ENCODE peak calls at places on chromosome 12, in seven cellular contexts. R is mesenchymal stem cell, E is IMR-90, A is neuronal stem cell, O is H1, W is trophoblast cell, Y is H9. G is an unnamed sample.
A peak's percentile ranks its signal among the peaks of the same experiment; 100 is the strongest.

GRCh38 chr12:11559941-11560340 is 89.5 kb upstream of the ETV6 start:
- DNase-seq in R (no peak), A (no peak), Y (no peak), E (no peak), O (no peak), W (no peak), G (no peak)

GRCh38 chr12:68264864-68265256 is 11.5 kb upstream of the IL22 start:
- DNase-seq in Y (no peak), O (no peak), W (no peak), E (peak; percentile 84), A (no peak), R (no peak), G (no peak)

GRCh38 chr12:18983854-18984253 is 145.7 kb upstream of the PLEKHA5 start:
- DNase-seq in A (no peak), W (no peak), R (no peak), E (no peak), Y (no peak), O (no peak), G (no peak)

GRCh38 chr12:129901256-129901655 is 2.6 kb downstream of the TMEM132D start:
- DNase-seq in A (no peak), Y (no peak), W (no peak), O (no peak), R (no peak), E (no peak), G (no peak)

GRCh38 chr12:21379218-21379617 is 6.5 kb downstream of the IAPP start:
- DNase-seq in O (no peak), R (no peak), E (no peak), W (no peak), A (no peak), Y (no peak), G (no peak)

GRCh38 chr12:70644836-70645235 is 7.6 kb upstream of the PTPRB start:
- DNase-seq in R (no peak), Y (no peak), W (no peak), O (no peak), E (no peak), A (no peak), G (no peak)

GRCh38 chr12:4112290-4112689 is 161.3 kb upstream of the CCND2 start:
- DNase-seq in O (no peak), A (no peak), W (no peak), R (no peak), E (no peak), Y (no peak), G (no peak)

GRCh38 chr12:16345105-16345504 is 2.3 kb upstream of the MGST1 start:
- DNase-seq in R (no peak), W (no peak), O (no peak), E (no peak), Y (no peak), A (no peak), G (no peak)

GRCh38 chr12:52280319-52280795 is 5.9 kb downstream of the KRT86 start:
- DNase-seq in E (peak; percentile 94), W (peak; percentile 37), R (peak; percentile 84), Y (no peak), A (no peak), O (no peak), G (no peak)

GRCh38 chr12:46206471-46206870 is 62.4 kb downstream of the SLC38A1 start:
- DNase-seq in Y (no peak), O (no peak), E (no peak), A (no peak), R (no peak), W (no peak), G (no peak)

GRCh38 chr12:46209914-46210834 is 58.7 kb downstream of the SLC38A1 start:
- DNase-seq in W (no peak), Y (no peak), R (no peak), O (no peak), E (no peak), A (no peak), G (peak; percentile 39)

GRCh38 chr12:46209165-46209564 is 59.7 kb downstream of the SLC38A1 start:
- DNase-seq in A (no peak), Y (no peak), W (no peak), E (peak; percentile 51), R (peak; percentile 15), O (no peak), G (no peak)

GRCh38 chr12:46207644-46208043 is 61.2 kb downstream of the SLC38A1 start:
- DNase-seq in W (no peak), E (no peak), R (no peak), O (no peak), A (no peak), Y (no peak), G (no peak)

GRCh38 chr12:46208370-46208769 is 60.5 kb downstream of the SLC38A1 start:
- DNase-seq in O (no peak), R (no peak), E (no peak), A (no peak), W (no peak), Y (no peak), G (no peak)
- H3K27ac ChIP-seq in O (no peak overlapping the region), R (no peak overlapping the region), E (no peak overlapping the region), A (no peak overlapping the region), W (peak overlapping the region; percentile 9), Y (no peak overlapping the region), G (no peak overlapping the region)

GRCh38 chr12:32457251-32458025 is 58.1 kb downstream of the FGD4 start:
- DNase-seq in E (peak; percentile 53), A (no peak), W (no peak), R (peak; percentile 15), O (no peak), Y (no peak), G (no peak)
- H3K4me1 ChIP-seq in E (peaks cover 4% of the 10 kb centered on the region), A (no peaks in the 10 kb centered on the region), W (peaks cover 2% of the 10 kb centered on the region), R (no peaks in the 10 kb centered on the region), O (peaks cover 13% of the 10 kb centered on the region), Y (peaks cover 5% of the 10 kb centered on the region), G (no peaks in the 10 kb centered on the region)

GRCh38 chr12:88471641-88472040 is 108.6 kb downstream of the KITLG start:
- DNase-seq in E (peak; percentile 77), W (no peak), Y (no peak), O (no peak), R (peak; percentile 35), A (peak; percentile 63), G (no peak)

GRCh38 chr12:88472775-88473174 is 107.5 kb downstream of the KITLG start:
- DNase-seq in A (no peak), O (no peak), Y (no peak), E (peak; percentile 82), W (no peak), R (peak; percentile 28), G (no peak)

GRCh38 chr12:88469136-88469535 is 111.1 kb downstream of the KITLG start:
- DNase-seq in A (no peak), E (no peak), R (no peak), Y (no peak), W (no peak), O (no peak), G (no peak)

GRCh38 chr12:88472248-88472647 is 108.0 kb downstream of the KITLG start:
- DNase-seq in R (no peak), W (no peak), E (peak; percentile 41), Y (no peak), A (no peak), O (no peak), G (no peak)

GRCh38 chr12:88468546-88468945 is 111.7 kb downstream of the KITLG start:
- DNase-seq in W (no peak), O (no peak), Y (no peak), R (no peak), A (no peak), E (peak; percentile 8), G (no peak)
- H3K18ac ChIP-seq in W (no peak overlapping the region), O (no peak overlapping the region), Y (no peak overlapping the region), R (no peak overlapping the region), A (no peak overlapping the region), E (no peak overlapping the region), G (no peak overlapping the region)

DNA sequence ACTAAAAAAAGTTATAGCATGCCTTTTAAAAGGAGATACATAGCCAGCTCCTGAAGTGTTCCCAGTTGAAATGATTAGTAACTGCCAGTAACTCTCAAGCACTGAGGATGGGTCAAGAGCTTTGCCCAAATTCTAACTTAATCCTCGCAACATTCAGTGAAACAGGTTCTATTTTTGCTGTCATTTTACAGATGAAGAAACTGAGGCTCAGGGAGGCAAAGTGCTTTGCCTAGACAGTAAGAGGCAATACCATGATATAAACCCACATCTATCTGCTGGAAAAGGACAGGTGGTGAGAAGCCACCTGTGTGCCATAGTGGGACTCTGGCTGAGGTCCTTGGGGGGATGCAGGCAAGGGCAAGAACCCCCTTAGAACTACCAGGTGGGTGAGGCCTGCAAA is 8.8 kb downstream of the TESC start:
- DNase-seq in R (no peak), E (no peak), O (no peak), Y (no peak), A (no peak), W (no peak), G (no peak)
- H3K27ac ChIP-seq in R (no peak overlapping the region), E (no peak overlapping the region), O (no peak overlapping the region), Y (no peak overlapping the region), A (no peak overlapping the region), W (no peak overlapping the region), G (no peak overlapping the region)

DNA sequence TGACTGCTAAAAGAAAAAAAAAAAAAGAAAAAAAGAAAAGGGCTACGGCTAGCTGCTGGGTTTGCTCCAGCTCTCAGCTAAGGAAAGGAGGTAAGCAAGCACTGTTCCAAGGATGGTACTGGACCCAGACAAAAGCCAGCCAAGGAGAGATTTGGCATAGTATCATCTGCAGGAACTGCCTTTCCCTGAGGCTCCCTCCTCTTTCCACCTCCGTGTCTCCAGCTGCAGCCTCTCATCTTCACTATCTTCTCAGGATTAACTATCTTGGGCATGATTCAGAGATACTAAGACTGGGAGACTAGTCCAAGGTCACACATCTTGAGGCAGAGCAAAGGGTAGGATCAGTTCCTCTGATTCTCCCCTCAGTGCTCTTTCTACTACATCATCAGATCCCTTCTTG is 6.0 kb downstream of the KITLG start:
- DNase-seq in W (no peak), O (no peak), R (no peak), A (no peak), E (peak; percentile 45), Y (no peak), G (peak; percentile 64)
- H3K4me1 ChIP-seq in W (peaks cover 2% of the 10 kb centered on the region), O (peaks cover 15% of the 10 kb centered on the region), R (peaks cover 1% of the 10 kb centered on the region), A (peaks cover 12% of the 10 kb centered on the region), E (peaks cover 15% of the 10 kb centered on the region), Y (no peaks in the 10 kb centered on the region), G (peaks cover 8% of the 10 kb centered on the region)

G was measured in mesendoderm.